ENCODE peak calls at places on chromosomes 16 and 17, in six cellular contexts. S is OCI-LY7, O is astrocyte, N is SK-N-SH, K is fibroblast of lung, H is H1. B is an unnamed sample.

GRCh38 chr16:12090162-12090552 is 113.6 kb downstream of the SNX29 start:
- DNase-seq in S (no peak), O (no peak), N (no peak), K (no peak), H (no peak), B (no peak)

GRCh38 chr17:81697261-81698044 is 5.7 kb upstream of the MRPL12 start:
- DNase-seq in S (no peak), O (no peak), N (no peak), K (no peak), H (no peak), B (no peak)

GRCh38 chr16:63981639-63982038 is 1140.2 kb downstream of the CDH11 start:
- DNase-seq in S (no peak), O (no peak), N (no peak), K (no peak), H (no peak), B (no peak)

GRCh38 chr17:61235821-61236197 is 163.8 kb upstream of the TBX2 start:
- DNase-seq in S (no peak), O (peak), N (no peak), K (peak), H (no peak), B (no peak)

GRCh38 chr16:86496929-86497381 is 13.4 kb upstream of the FOXF1 start:
- DNase-seq in S (no peak), O (no peak), N (no peak), K (no peak), H (no peak), B (peak)

GRCh38 chr16:10988164-10988803 is 43.9 kb downstream of the CLEC16A start:
- DNase-seq in S (peak), O (no peak), N (no peak), K (no peak), H (no peak), B (no peak)

GRCh38 chr16:22267764-22268163 is 29.4 kb upstream of the POLR3E start:
- DNase-seq in S (no peak), O (no peak), N (no peak), K (no peak), H (no peak), B (no peak)

GRCh38 chr16:56193951-56194726 is 2.9 kb downstream of the GNAO1 start:
- DNase-seq in S (peak), O (peak), N (peak), K (peak), H (peak), B (peak)

GRCh38 chr17:47802341-47803022 is 19.1 kb downstream of the OSBPL7 start:
- DNase-seq in S (peak), O (peak), N (peak), K (peak), H (no peak), B (peak)

GRCh38 chr17:59680314-59680713 is 26.9 kb downstream of the PTRH2 start:
- DNase-seq in S (no peak), O (peak), N (no peak), K (peak), H (no peak), B (no peak)

GRCh38 chr16:3007059-3007956 is 5.4 kb upstream of the CLDN9 start:
- DNase-seq in S (no peak), O (no peak), N (no peak), K (no peak), H (no peak), B (no peak)
- H3K4me2 ChIP-seq in S (peak), O (no peak), N (no peak), K (no peak), H (peak), B (no peak)

DNA sequence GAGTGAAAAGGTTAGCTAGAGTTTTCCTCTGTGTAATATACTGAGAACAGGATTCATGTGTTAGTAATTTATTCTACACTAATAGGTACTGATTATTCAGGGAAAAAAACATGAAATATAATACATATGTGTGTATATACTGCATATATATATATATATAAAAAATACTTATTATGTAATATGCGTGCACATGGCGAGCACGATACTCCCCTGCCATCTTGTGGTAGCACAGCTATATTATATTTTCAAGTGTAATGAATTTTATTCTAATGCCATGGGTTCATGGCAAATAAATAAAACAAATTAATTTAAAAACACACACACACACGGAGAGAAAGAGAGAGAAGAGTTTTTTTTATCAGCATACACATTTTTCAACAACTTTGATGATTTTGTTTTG is 460.6 kb downstream of the KCNJ2 start:
- DNase-seq in S (peak), O (no peak), N (peak), K (no peak), H (no peak), B (no peak)
- TF ChIP-seq CTCF in S (peak), O (no peak), N (peak), K (peak), H (no peak), B (peak)

GRCh38 chr17:40617678-40618240 is 29.9 kb downstream of the SMARCE1 start:
- DNase-seq in S (no peak), O (no peak), N (peak), K (no peak), H (no peak), B (peak)
- H3K4me2 ChIP-seq in S (no peak), O (no peak), N (no peak), K (no peak), H (no peak), B (no peak)

DNA sequence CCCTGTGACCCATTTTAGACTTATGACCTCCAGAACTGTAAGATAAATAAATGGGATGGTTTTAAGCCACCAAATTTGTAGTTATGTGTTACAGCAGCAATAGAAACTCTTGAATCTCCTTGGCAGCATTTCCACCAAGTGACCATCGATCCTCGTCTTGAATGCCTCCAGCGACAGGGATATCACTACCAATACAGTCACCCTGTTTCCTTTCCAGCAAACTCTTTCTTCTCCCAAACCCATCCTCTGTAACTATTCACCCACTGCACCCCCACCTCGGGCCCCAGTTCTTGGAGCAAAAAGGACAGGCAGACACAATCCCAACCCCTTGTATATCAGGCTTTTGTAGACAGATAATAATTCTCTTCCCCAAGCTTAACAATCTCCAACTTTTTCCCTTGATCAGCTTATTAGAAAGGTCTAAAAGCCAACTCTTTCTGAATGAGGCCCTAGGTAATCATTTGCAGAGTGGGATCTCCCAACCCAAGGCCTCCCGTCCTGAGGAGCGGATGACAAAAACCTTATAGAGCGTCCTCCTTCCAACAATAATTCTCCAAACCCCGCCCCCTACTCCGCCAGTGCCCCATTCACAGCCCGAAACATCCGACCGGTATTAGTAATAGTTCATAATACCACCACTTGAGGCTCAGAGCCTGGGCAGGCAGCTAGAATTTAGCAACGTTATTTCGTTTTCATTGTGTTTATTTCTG is 14.7 kb upstream of the PLLP start:
- DNase-seq in S (no peak), O (no peak), N (peak), K (no peak), H (no peak), B (peak)
- TF ChIP-seq CTCF in S (no peak), O (no peak), N (peak), K (peak), H (no peak), B (no peak)

GRCh38 chr17:77867976-77868713 is 90.4 kb upstream of the TNRC6C start:
- DNase-seq in S (no peak), O (no peak), N (no peak), K (no peak), H (no peak), B (no peak)
- H3K4me2 ChIP-seq in S (peak), O (no peak), N (no peak), K (no peak), H (no peak), B (no peak)